ENCODE peak calls at places on chromosomes 2 and 18, in ten cellular contexts. J is right lobe of liver, C is uterus, O is Peyer's patch, W is lower leg skin, Q is heart left ventricle, P is IMR-90, T is transverse colon, D is sigmoid colon, B is endothelial cell of umbilical vein. R is an unnamed sample.

GRCh38 chr2:120564213-120565094 is 171.2 kb upstream of the GLI2 start:
- DNase-seq in J (peak), C (no peak), O (peak), W (no peak), Q (no peak), P (no peak), T (no peak), D (no peak), B (no peak), R (no peak)

GRCh38 chr2:10303174-10303633 is 500 bp downstream of the HPCAL1 start:
- DNase-seq in J (no peak), C (peak), O (no peak), W (peak), Q (no peak), P (no peak), T (no peak), D (no peak), B (no peak), R (no peak)

GRCh38 chr2:231794383-231794782 is 8.1 kb downstream of the COPS7B start:
- DNase-seq in J (no peak), C (no peak), O (no peak), W (no peak), Q (no peak), P (no peak), T (no peak), D (no peak), B (no peak), R (no peak)

GRCh38 chr2:1740714-1741584 is 3.4 kb downstream of the PXDN start:
- DNase-seq in J (peak), C (no peak), O (peak), W (peak), Q (no peak), P (no peak), T (no peak), D (peak), B (no peak), R (no peak)

GRCh38 chr2:41906325-41906700 is 141.5 kb upstream of the PKDCC start:
- DNase-seq in J (no peak), C (no peak), O (no peak), W (no peak), Q (no peak), P (peak), T (no peak), D (no peak), B (peak), R (no peak)

GRCh38 chr2:162244559-162245031 is 1.4 kb upstream of the FAP start:
- DNase-seq in J (no peak), C (peak), O (no peak), W (peak), Q (peak), P (peak), T (no peak), D (peak), B (peak), R (no peak)

GRCh38 chr2:167322795-167323194 is 434.5 kb downstream of the XIRP2 start:
- DNase-seq in J (no peak), C (no peak), O (no peak), W (no peak), Q (no peak), P (no peak), T (no peak), D (no peak), B (no peak), R (no peak)

GRCh38 chr2:101017371-101017770 is 15.3 kb downstream of the RPL31 start:
- DNase-seq in J (no peak), C (no peak), O (no peak), W (no peak), Q (no peak), P (no peak), T (no peak), D (no peak), B (no peak), R (no peak)

GRCh38 chr2:113178069-113178468 is 4.3 kb downstream of the PSD4 start:
- DNase-seq in J (no peak), C (no peak), O (peak), W (no peak), Q (no peak), P (no peak), T (no peak), D (no peak), B (no peak), R (no peak)

GRCh38 chr2:30382995-30383394 is 64.1 kb upstream of the LCLAT1 start:
- DNase-seq in J (no peak), C (no peak), O (no peak), W (peak), Q (no peak), P (no peak), T (no peak), D (no peak), B (no peak), R (no peak)

GRCh38 chr18:79901665-79902064 is 49.8 kb downstream of the SLC66A2 start:
- DNase-seq in J (no peak), C (no peak), O (no peak), W (no peak), Q (peak), P (no peak), T (peak), D (no peak), B (no peak), R (no peak)

GRCh38 chr2:72144746-72145657 is 2.7 kb downstream of the CYP26B1 start:
- DNase-seq in J (peak), C (peak), O (peak), W (peak), Q (peak), P (no peak), T (no peak), D (peak), B (peak), R (no peak)

DNA sequence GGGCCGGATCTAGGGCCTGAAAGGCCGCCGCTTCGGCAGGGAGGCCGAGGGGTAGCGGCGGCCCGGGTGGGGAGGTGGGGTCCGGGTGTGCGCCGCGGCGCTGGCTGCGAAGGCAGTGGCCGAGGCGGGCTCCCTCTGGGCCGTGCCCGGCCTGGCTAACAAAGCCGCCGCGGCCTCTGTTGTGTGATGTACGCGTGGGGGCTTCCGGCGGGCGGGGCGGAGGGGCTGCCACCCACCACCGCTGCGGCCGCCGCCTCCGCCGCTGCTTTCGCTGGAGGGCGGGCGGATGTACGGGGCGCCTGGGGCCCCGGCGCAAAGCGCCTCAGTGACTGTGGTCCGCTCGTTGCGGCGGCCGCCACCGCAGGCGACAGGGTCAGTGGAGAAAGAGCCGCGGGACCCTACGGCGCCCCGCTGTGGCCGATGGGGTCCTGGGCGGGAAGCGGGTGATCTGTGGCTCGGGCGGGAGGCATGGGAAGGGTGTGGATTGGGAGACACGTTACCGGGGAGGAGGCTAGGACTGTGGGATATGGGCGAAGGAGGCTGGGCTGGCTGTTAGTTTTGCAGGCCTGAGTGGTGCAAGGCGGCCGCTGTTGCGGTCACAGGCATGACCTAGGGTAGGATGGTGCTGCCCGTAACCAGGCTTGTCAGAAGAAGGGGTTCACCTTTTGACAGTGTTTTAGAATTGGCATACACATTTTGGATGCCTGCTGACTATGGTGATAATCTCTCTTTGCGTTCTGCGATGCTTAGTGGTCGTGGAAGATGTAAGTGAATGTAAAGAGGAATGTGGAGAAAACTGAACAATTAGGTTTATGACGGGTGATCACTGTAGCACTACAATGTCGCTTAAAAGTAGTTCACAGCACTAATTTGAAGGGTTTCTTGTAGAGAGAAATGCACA is 662 bp downstream of the BZW1 start:
- DNase-seq in J (peak), C (peak), O (peak), W (peak), Q (peak), P (peak), T (peak), D (peak), B (peak), R (peak)
- TF ChIP-seq POLR2A in J (no peak), C (no peak), O (no peak), W (no peak), Q (no peak), P (no peak), T (no peak), D (no peak), B (peak), R (no peak)

GRCh38 chr2:23669413-23670244 is 257.3 kb downstream of the ATAD2B start:
- DNase-seq in J (no peak), C (peak), O (no peak), W (peak), Q (peak), P (peak), T (peak), D (peak), B (no peak), R (no peak)
- TF ChIP-seq POLR2A in J (no peak), C (no peak), O (no peak), W (no peak), Q (no peak), P (no peak), T (no peak), D (no peak), B (no peak), R (no peak)

DNA sequence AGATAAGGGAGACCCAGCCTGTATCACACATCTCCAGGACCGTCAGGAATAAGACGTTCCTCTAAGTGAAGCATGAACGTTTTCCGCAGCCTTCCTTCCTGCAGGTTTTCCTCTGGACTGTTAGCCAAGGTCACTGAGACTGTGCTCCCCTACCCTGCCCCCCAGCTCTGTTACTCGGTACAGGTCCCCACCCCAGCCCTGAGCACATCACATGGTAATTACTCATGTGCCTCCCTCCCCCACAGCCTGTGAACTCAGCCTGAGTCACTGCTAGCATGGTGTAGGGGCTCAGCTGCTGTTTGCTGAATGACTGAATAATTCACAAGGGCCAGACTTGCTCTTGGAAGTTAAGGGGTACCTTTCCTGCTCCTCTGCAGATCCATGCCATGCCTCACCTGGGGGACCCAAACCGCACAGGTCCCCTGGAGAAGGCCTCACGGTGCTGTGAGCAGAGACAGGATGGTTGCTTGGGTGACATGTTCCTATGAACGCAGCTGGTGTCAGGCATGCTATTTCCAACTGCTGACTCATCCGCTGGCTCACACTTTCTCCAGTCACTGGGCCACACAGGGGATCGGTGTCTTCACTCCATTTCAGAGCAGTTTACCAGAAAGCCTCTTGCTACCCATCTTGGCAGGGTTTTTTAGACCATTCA is 88.2 kb downstream of the PLB1 start:
- DNase-seq in J (no peak), C (peak), O (no peak), W (peak), Q (no peak), P (peak), T (peak), D (peak), B (peak), R (no peak)
- TF ChIP-seq POLR2A in J (no peak), C (no peak), O (no peak), W (no peak), Q (peak), P (no peak), T (no peak), D (no peak), B (peak), R (no peak)

GRCh38 chr18:74498712-74499629 is 2.8 kb downstream of the CNDP2 start:
- DNase-seq in J (peak), C (no peak), O (no peak), W (peak), Q (no peak), P (no peak), T (peak), D (peak), B (no peak), R (no peak)
- TF ChIP-seq POLR2A in J (no peak), C (no peak), O (no peak), W (no peak), Q (no peak), P (no peak), T (no peak), D (no peak), B (no peak), R (peak)